ENCODE peak calls at places on chromosome 1, in four cellular contexts. One of them, this sample, is unnamed.

GRCh38 chr1:165364432-165365133 is 8.1 kb upstream of the LMX1A start:
- DNase-seq in epithelial cell of prostate: peak
- DNase-seq in HT1080: peak
- DNase-seq in activated CD4-positive, alpha-beta memory T cell treated with anti-CD3 and anti-CD28 coated beads, Interleukin-2, amount 10 ng/mL, durations not matched to agents 7 days and 5 days: no peak
- DNase-seq in this sample: no peak

GRCh38 chr1:53619088-53619810 is 119.7 kb downstream of the GLIS1 start:
- DNase-seq in epithelial cell of prostate: no peak
- DNase-seq in HT1080: no peak
- DNase-seq in activated CD4-positive, alpha-beta memory T cell treated with anti-CD3 and anti-CD28 coated beads, Interleukin-2, amount 10 ng/mL, durations not matched to agents 7 days and 5 days: no peak
- DNase-seq in this sample: no peak

GRCh38 chr1:15885701-15886612 is 38.5 kb downstream of the SPEN start:
- DNase-seq in epithelial cell of prostate: peak
- DNase-seq in HT1080: peak
- DNase-seq in activated CD4-positive, alpha-beta memory T cell treated with anti-CD3 and anti-CD28 coated beads, Interleukin-2, amount 10 ng/mL, durations not matched to agents 7 days and 5 days: no peak
- DNase-seq in this sample: no peak

GRCh38 chr1:6700853-6701436 is 671 bp downstream of the DNAJC11 start:
- DNase-seq in epithelial cell of prostate: no peak
- DNase-seq in HT1080: no peak
- DNase-seq in activated CD4-positive, alpha-beta memory T cell treated with anti-CD3 and anti-CD28 coated beads, Interleukin-2, amount 10 ng/mL, durations not matched to agents 7 days and 5 days: no peak
- DNase-seq in this sample: no peak

GRCh38 chr1:54355931-54356679 is 50.1 kb downstream of the SSBP3 start:
- DNase-seq in epithelial cell of prostate: no peak
- DNase-seq in HT1080: no peak
- DNase-seq in activated CD4-positive, alpha-beta memory T cell treated with anti-CD3 and anti-CD28 coated beads, Interleukin-2, amount 10 ng/mL, durations not matched to agents 7 days and 5 days: no peak
- DNase-seq in this sample: no peak

GRCh38 chr1:154998818-154999650 is 3.6 kb upstream of the ZBTB7B start:
- DNase-seq in epithelial cell of prostate: no peak
- DNase-seq in HT1080: no peak
- DNase-seq in activated CD4-positive, alpha-beta memory T cell treated with anti-CD3 and anti-CD28 coated beads, Interleukin-2, amount 10 ng/mL, durations not matched to agents 7 days and 5 days: peak
- DNase-seq in this sample: peak

GRCh38 chr1:33624991-33625870 is 152.8 kb downstream of the ZSCAN20 start:
- DNase-seq in epithelial cell of prostate: no peak
- DNase-seq in HT1080: peak
- DNase-seq in activated CD4-positive, alpha-beta memory T cell treated with anti-CD3 and anti-CD28 coated beads, Interleukin-2, amount 10 ng/mL, durations not matched to agents 7 days and 5 days: peak
- DNase-seq in this sample: peak

GRCh38 chr1:202806845-202807366 is 1.3 kb downstream of the KDM5B start:
- DNase-seq in epithelial cell of prostate: no peak
- DNase-seq in HT1080: no peak
- DNase-seq in activated CD4-positive, alpha-beta memory T cell treated with anti-CD3 and anti-CD28 coated beads, Interleukin-2, amount 10 ng/mL, durations not matched to agents 7 days and 5 days: peak
- DNase-seq in this sample: no peak

GRCh38 chr1:107220036-107220435 is 79.2 kb downstream of the NTNG1 start:
- DNase-seq in epithelial cell of prostate: no peak
- DNase-seq in HT1080: peak
- DNase-seq in activated CD4-positive, alpha-beta memory T cell treated with anti-CD3 and anti-CD28 coated beads, Interleukin-2, amount 10 ng/mL, durations not matched to agents 7 days and 5 days: no peak
- DNase-seq in this sample: no peak

GRCh38 chr1:156931974-156932710 is 11.7 kb downstream of the LRRC71 start:
- DNase-seq in epithelial cell of prostate: no peak
- DNase-seq in HT1080: no peak
- DNase-seq in activated CD4-positive, alpha-beta memory T cell treated with anti-CD3 and anti-CD28 coated beads, Interleukin-2, amount 10 ng/mL, durations not matched to agents 7 days and 5 days: no peak
- DNase-seq in this sample: no peak

GRCh38 chr1:228394571-228395394 is 11.9 kb downstream of the TRIM11 start:
- DNase-seq in epithelial cell of prostate: no peak
- DNase-seq in HT1080: no peak
- DNase-seq in activated CD4-positive, alpha-beta memory T cell treated with anti-CD3 and anti-CD28 coated beads, Interleukin-2, amount 10 ng/mL, durations not matched to agents 7 days and 5 days: no peak
- DNase-seq in this sample: no peak

GRCh38 chr1:155006601-155007101 is 4.0 kb downstream of the ZBTB7B start:
- DNase-seq in epithelial cell of prostate: no peak
- DNase-seq in HT1080: no peak
- DNase-seq in activated CD4-positive, alpha-beta memory T cell treated with anti-CD3 and anti-CD28 coated beads, Interleukin-2, amount 10 ng/mL, durations not matched to agents 7 days and 5 days: peak
- DNase-seq in this sample: peak